ENCODE peak calls at places on chromosomes 4 and X, in seven cellular contexts. N is upper lobe of right lung; E is H7; T is NCI-H2171 treated with DMSO at 0.1 percent for 48 hours; Y is central memory CD4-positive, alpha-beta T cell; L is fibroblast of the aortic adventitia; R is mesendoderm. X is an unnamed sample.

GRCh38 chr4:109296545-109296944 is 5.9 kb downstream of the COL25A1 start:
- DNase-seq in N (no peak), E (no peak), T (no peak), Y (no peak), L (no peak), R (no peak), X (no peak)

GRCh38 chr4:15956179-15956850 is 6.7 kb downstream of the FGFBP2 start:
- DNase-seq in N (peak), E (peak), T (peak), Y (peak), L (peak), R (peak), X (peak)

GRCh38 chr4:76499461-76499860 is 64.4 kb downstream of the SHROOM3 start:
- DNase-seq in N (no peak), E (no peak), T (no peak), Y (no peak), L (no peak), R (no peak), X (no peak)

GRCh38 chr4:186097386-186097785 is 7.1 kb upstream of the FAM149A start:
- DNase-seq in N (no peak), E (no peak), T (no peak), Y (no peak), L (no peak), R (no peak), X (no peak)

GRCh38 chrX:16828126-16828908 is 41.8 kb downstream of the RBBP7 start:
- DNase-seq in N (no peak), E (no peak), T (no peak), Y (no peak), L (peak), R (no peak), X (peak)

GRCh38 chrX:1581132-1581531 is 10.3 kb upstream of the AKAP17A start:
- DNase-seq in N (peak), E (peak), T (peak), Y (peak), L (no peak), R (peak), X (peak)

GRCh38 chr4:184306949-184307348 is 89.3 kb upstream of the ENPP6 start:
- DNase-seq in N (no peak), E (no peak), T (no peak), Y (no peak), L (peak), R (no peak), X (no peak)

GRCh38 chrX:2710496-2710895 is 19.4 kb downstream of the CD99 start:
- DNase-seq in N (no peak), E (peak), T (no peak), Y (no peak), L (no peak), R (peak), X (peak)

GRCh38 chrX:20515841-20516461 is 249.2 kb upstream of the RPS6KA3 start:
- DNase-seq in N (no peak), E (no peak), T (no peak), Y (no peak), L (peak), R (peak), X (peak)

GRCh38 chrX:40247848-40248622 is 150.3 kb upstream of the BCOR start:
- DNase-seq in N (no peak), E (peak), T (no peak), Y (no peak), L (no peak), R (no peak), X (no peak)

GRCh38 chr4:188661502-188661901 is 522.3 kb downstream of the TRIML1 start:
- DNase-seq in N (no peak), E (no peak), T (no peak), Y (no peak), L (no peak), R (no peak), X (no peak)

GRCh38 chr4:66667249-66667648 is 878.1 kb downstream of the CENPC start:
- DNase-seq in N (no peak), E (no peak), T (no peak), Y (no peak), L (no peak), R (no peak), X (no peak)

GRCh38 chrX:10755477-10756334 is 135.3 kb upstream of the MID1 start:
- DNase-seq in N (no peak), E (peak), T (no peak), Y (no peak), L (peak), R (peak), X (peak)

GRCh38 chrX:9182041-9182440 is 148.1 kb upstream of the FAM9B start:
- DNase-seq in N (no peak), E (no peak), T (peak), Y (no peak), L (no peak), R (no peak), X (no peak)

GRCh38 chrX:55919367-55920221 is 202.0 kb downstream of the RRAGB start:
- DNase-seq in N (no peak), E (no peak), T (peak), Y (no peak), L (no peak), R (no peak), X (no peak)

GRCh38 chrX:37942170-37942569 is 64.2 kb upstream of the SYTL5 start:
- DNase-seq in N (no peak), E (no peak), T (no peak), Y (no peak), L (no peak), R (no peak), X (no peak)

GRCh38 chrX:23785564-23785963 is 2.6 kb downstream of the SAT1 start:
- DNase-seq in N (no peak), E (no peak), T (no peak), Y (no peak), L (no peak), R (no peak), X (no peak)

GRCh38 chrX:9134341-9134740 is 100.4 kb upstream of the FAM9B start:
- DNase-seq in N (no peak), E (no peak), T (no peak), Y (no peak), L (peak), R (no peak), X (no peak)

GRCh38 chr4:40124690-40125089 is 68.0 kb downstream of the N4BP2 start:
- DNase-seq in N (no peak), E (no peak), T (no peak), Y (peak), L (no peak), R (no peak), X (no peak)

GRCh38 chr4:174398728-174399127 is 115.0 kb downstream of the CEP44 start:
- DNase-seq in N (no peak), E (no peak), T (no peak), Y (no peak), L (peak), R (no peak), X (peak)

GRCh38 chr4:182215171-182215570 is 28.0 kb upstream of the TENM3 start:
- DNase-seq in N (no peak), E (no peak), T (no peak), Y (no peak), L (no peak), R (no peak), X (no peak)

GRCh38 chrX:48956728-48957414 is 536 bp downstream of the OTUD5 start:
- DNase-seq in N (peak), E (peak), T (no peak), Y (peak), L (no peak), R (no peak), X (no peak)

GRCh38 chrX:41692162-41692749 is 3.5 kb downstream of the GPR34 start:
- DNase-seq in N (no peak), E (no peak), T (peak), Y (no peak), L (peak), R (no peak), X (no peak)

GRCh38 chr4:3872834-3873313 is 106.7 kb downstream of the ADRA2C start:
- DNase-seq in N (no peak), E (no peak), T (no peak), Y (no peak), L (no peak), R (peak), X (no peak)

GRCh38 chr4:188911199-188911598 is 772.0 kb downstream of the TRIML1 start:
- DNase-seq in N (no peak), E (no peak), T (no peak), Y (no peak), L (no peak), R (no peak), X (peak)

GRCh38 chr4:121272526-121272925 is 108.3 kb downstream of the QRFPR start:
- DNase-seq in N (no peak), E (no peak), T (no peak), Y (no peak), L (peak), R (peak), X (peak)

GRCh38 chr4:74793757-74794340 is 474 bp downstream of the BTC start:
- DNase-seq in N (peak), E (peak), T (peak), Y (no peak), L (peak), R (peak), X (no peak)

GRCh38 chrX:153297376-153297775 is 24.2 kb downstream of the PNMA6F start:
- DNase-seq in N (no peak), E (no peak), T (no peak), Y (no peak), L (no peak), R (no peak), X (no peak)

GRCh38 chr4:101277661-101278060 is 69.7 kb downstream of the PPP3CA start:
- DNase-seq in N (no peak), E (no peak), T (no peak), Y (no peak), L (peak), R (no peak), X (peak)

GRCh38 chr4:24857996-24858395 is 54.8 kb downstream of the CCDC149 start:
- DNase-seq in N (no peak), E (no peak), T (no peak), Y (no peak), L (peak), R (no peak), X (peak)

GRCh38 chr4:36508390-36508789 is 227.0 kb downstream of the DTHD1 start:
- DNase-seq in N (no peak), E (no peak), T (no peak), Y (no peak), L (no peak), R (no peak), X (no peak)

GRCh38 chr4:152310223-152310622 is 225.7 kb downstream of the FBXW7 start:
- DNase-seq in N (no peak), E (no peak), T (no peak), Y (no peak), L (no peak), R (peak), X (peak)

GRCh38 chr4:81218206-81218605 is 3.2 kb upstream of the PRKG2 start:
- DNase-seq in N (no peak), E (no peak), T (no peak), Y (no peak), L (no peak), R (no peak), X (no peak)

X was measured in A172.